ENCODE peak calls at places on chromosomes 7 and 10, in eight cellular contexts. A, I, U, E, K, P, M and G are unnamed samples.

GRCh38 chr7:42678315-42678714 is 233.6 kb downstream of the C7orf25 start:
- DNase-seq in A (no peak), I (no peak), U (no peak), E (no peak), K (no peak), P (no peak), M (no peak), G (no peak)

GRCh38 chr7:136868496-136869005 is at the start of gene CHRM2:
- DNase-seq in A (no peak), I (no peak), U (peak; percentile 36), E (no peak), K (no peak), P (no peak), M (peak; percentile 38), G (no peak)

GRCh38 chr10:1359599-1359955 is 303.4 kb downstream of the WDR37 start:
- DNase-seq in A (no peak), I (no peak), U (no peak), E (no peak), K (no peak), P (no peak), M (no peak), G (no peak)

GRCh38 chr7:16644624-16644986 is 949 bp downstream of the ANKMY2 start:
- DNase-seq in A (peak; percentile 46), I (peak; percentile 38), U (peak; percentile 67), E (peak; percentile 61), K (peak; percentile 9), P (peak; percentile 50), M (peak; percentile 76), G (peak; percentile 74)

GRCh38 chr7:57867884-57868701 is 418.1 kb downstream of the ZNF716 start:
- DNase-seq in A (no peak), I (no peak), U (peak; percentile 65), E (no peak), K (no peak), P (no peak), M (no peak), G (peak; percentile 21)

GRCh38 chr7:16817536-16817935 is 12.7 kb upstream of the AGR2 start:
- DNase-seq in A (no peak), I (no peak), U (no peak), E (no peak), K (no peak), P (no peak), M (no peak), G (no peak)

GRCh38 chr7:153835104-153835503 is 217.1 kb upstream of the DPP6 start:
- DNase-seq in A (no peak), I (no peak), U (no peak), E (no peak), K (no peak), P (no peak), M (no peak), G (no peak)

GRCh38 chr10:11536256-11536655 is 75.2 kb downstream of the USP6NL start:
- DNase-seq in A (no peak), I (no peak), U (no peak), E (no peak), K (no peak), P (no peak), M (no peak), G (no peak)

GRCh38 chr10:84921701-84922100 is 593.3 kb downstream of the CCSER2 start:
- DNase-seq in A (no peak), I (no peak), U (no peak), E (no peak), K (no peak), P (no peak), M (no peak), G (no peak)

GRCh38 chr10:31648966-31649365 is 279.7 kb downstream of the ARHGAP12 start:
- DNase-seq in A (no peak), I (no peak), U (no peak), E (no peak), K (no peak), P (no peak), M (no peak), G (no peak)

DNA sequence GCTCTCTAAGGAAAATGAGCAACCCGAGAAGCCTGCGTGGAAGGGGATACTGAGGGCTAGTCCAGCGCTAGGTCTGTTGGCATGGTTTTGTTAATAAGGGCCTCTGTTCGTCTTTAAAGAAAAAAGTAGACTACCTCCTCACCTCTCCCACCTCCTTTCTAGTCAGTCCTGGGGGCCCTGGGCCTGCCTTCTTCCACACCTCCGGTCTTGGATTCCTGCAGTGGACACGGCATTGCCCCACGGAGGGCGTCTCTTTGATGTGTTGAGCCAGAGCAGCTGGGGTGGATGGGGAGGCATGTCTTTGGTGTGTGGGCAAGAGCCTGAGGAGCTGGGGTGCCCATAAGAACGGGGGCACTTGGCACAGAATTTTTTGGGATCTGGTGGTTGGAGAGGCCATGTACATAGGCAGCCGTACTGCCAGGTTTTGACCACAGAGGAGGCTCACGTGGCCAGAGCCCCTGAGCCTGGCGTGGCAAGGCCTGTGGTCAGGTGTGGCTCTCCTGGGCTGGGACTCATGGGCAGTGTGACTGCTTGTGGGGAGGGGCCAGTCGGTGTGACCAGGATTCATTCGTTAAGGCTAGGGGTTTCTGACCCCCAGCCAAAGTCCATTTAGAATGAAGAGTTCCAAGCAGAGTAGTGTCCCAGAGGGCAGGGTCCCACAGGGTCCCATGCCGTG is 38.1 kb downstream of the AGAP3 start:
- DNase-seq in A (no peak), I (no peak), U (no peak), E (no peak), K (no peak), P (no peak), M (no peak), G (no peak)
- TF ChIP-seq CTCF in A (no peak), I (no peak), U (no peak), E (no peak), K (no peak), P (peak; percentile 2), M (no peak), G (no peak)

GRCh38 chr7:148368562-148368961 is 222.0 kb upstream of the C7orf33 start:
- DNase-seq in A (no peak), I (no peak), U (no peak), E (no peak), K (no peak), P (no peak), M (no peak), G (no peak)
- TF ChIP-seq CTCF in A (no peak), I (no peak), U (no peak), E (no peak), K (no peak), P (no peak), M (no peak), G (no peak)

GRCh38 chr10:127720142-127720541 is 16.8 kb upstream of the FOXI2 start:
- DNase-seq in A (no peak), I (no peak), U (no peak), E (no peak), K (no peak), P (no peak), M (no peak), G (no peak)

GRCh38 chr10:127715782-127716378 is 21.1 kb upstream of the FOXI2 start:
- DNase-seq in A (no peak), I (no peak), U (no peak), E (no peak), K (peak; percentile 39), P (no peak), M (no peak), G (no peak)

GRCh38 chr10:127715249-127715648 is 21.7 kb upstream of the FOXI2 start:
- DNase-seq in A (no peak), I (no peak), U (no peak), E (no peak), K (no peak), P (no peak), M (peak; percentile 37), G (no peak)

DNA sequence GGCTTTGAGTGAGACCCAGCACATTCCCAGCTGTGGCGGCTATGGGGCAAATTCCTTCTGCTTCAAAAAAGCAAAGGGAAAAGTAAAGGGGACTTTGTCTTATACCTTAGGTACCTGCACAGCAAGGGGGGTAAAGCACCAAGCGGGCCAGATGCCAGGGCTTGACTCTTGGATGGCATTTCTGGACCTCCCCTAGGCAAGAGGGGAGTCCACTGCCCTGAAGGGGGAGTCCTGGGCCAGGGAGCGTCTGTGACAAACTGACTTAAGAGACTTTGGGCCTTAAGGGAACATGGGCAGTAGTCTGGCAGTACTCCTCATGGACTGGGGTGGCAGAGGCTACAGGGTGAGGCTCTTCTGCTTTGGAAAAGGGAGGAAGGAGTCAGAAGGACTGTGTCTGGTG is 16.1 kb upstream of the FOXI2 start:
- DNase-seq in A (no peak), I (no peak), U (no peak), E (no peak), K (no peak), P (no peak), M (no peak), G (no peak)
- TF ChIP-seq CTCF in A (no peak), I (no peak), U (no peak), E (no peak), K (no peak), P (no peak), M (no peak), G (no peak)

GRCh38 chr10:47359626-47360418 is 11.7 kb downstream of the RBP3 start:
- DNase-seq in A (no peak), I (no peak), U (peak; percentile 38), E (no peak), K (no peak), P (no peak), M (no peak), G (no peak)

GRCh38 chr10:47362199-47362598 is 14.0 kb downstream of the RBP3 start:
- DNase-seq in A (no peak), I (no peak), U (no peak), E (no peak), K (no peak), P (no peak), M (no peak), G (peak; percentile 15)

GRCh38 chr10:47359101-47359500 is 10.9 kb downstream of the RBP3 start:
- DNase-seq in A (no peak), I (no peak), U (no peak), E (no peak), K (no peak), P (no peak), M (peak; percentile 33), G (no peak)

GRCh38 chr10:47360419-47361040 is 12.4 kb downstream of the RBP3 start:
- DNase-seq in A (no peak), I (no peak), U (peak; percentile 28), E (peak; percentile 16), K (no peak), P (no peak), M (peak; percentile 86), G (no peak)

GRCh38 chr10:47361293-47361692 is 13.1 kb downstream of the RBP3 start:
- DNase-seq in A (no peak), I (no peak), U (peak; percentile 79), E (peak; percentile 23), K (peak; percentile 10), P (no peak), M (peak; percentile 76), G (peak; percentile 50)
- TF ChIP-seq CTCF in A (no peak), I (peak; percentile 37), U (peak; percentile 69), E (peak; percentile 51), K (peak; percentile 76), P (no peak), M (peak; percentile 89), G (peak; percentile 51)

DNA sequence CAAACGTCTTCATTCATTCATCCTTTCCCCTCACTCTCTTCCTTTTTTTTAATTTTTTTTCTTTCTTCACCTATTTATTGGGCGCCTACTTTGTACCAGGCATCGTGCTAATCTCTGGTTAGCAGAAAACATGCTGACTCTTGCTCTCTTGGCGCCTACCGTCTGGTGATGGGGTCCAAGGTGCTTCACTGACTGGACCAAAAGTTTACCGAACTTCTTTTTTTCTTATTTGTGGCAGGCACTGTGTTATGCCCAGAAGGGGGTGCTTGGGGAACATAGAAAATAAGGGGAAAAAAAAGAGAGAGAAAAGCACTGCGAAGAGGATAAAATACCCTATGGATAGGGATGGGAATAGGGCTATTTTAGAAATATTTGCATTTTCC is 505 bp upstream of the FAM204A start:
- DNase-seq in A (no peak), I (no peak), U (no peak), E (peak; percentile 4), K (peak; percentile 5), P (no peak), M (no peak), G (no peak)
- TF ChIP-seq CTCF in A (no peak), I (no peak), U (no peak), E (no peak), K (no peak), P (no peak), M (no peak), G (no peak)